ENCODE peak calls at places on chromosomes 1 and 21, in six cellular contexts. L is A549; Q is neural progenitor cell; E is adrenal gland; N is CD8-positive, alpha-beta memory T cell; P is uterus. B is an unnamed sample.

GRCh38 chr1:245986404-245987221 is 520.5 kb downstream of the SMYD3 start:
- DNase-seq in L (peak; percentile 9), Q (no peak), E (no peak), N (no peak), P (peak; percentile 25), B (no peak)

GRCh38 chr1:8394456-8395321 is 76.8 kb downstream of the SLC45A1 start:
- DNase-seq in L (no peak), Q (no peak), E (no peak), N (no peak), P (no peak), B (no peak)

GRCh38 chr1:220818421-220819173 is 31.9 kb downstream of the MTARC1 start:
- DNase-seq in L (no peak), Q (no peak), E (no peak), N (no peak), P (peak; percentile 61), B (no peak)

GRCh38 chr1:3948344-3948743 is 48.3 kb upstream of the C1orf174 start:
- DNase-seq in L (peak; percentile 19), Q (no peak), E (no peak), N (no peak), P (no peak), B (no peak)

GRCh38 chr21:39314155-39315027 is 959 bp upstream of the BRWD1 start:
- DNase-seq in L (peak; percentile 10), Q (no peak), E (peak; percentile 55), N (peak; percentile 65), P (peak; percentile 35), B (no peak)

GRCh38 chr1:2374260-2375155 is 16.8 kb downstream of the MORN1 start:
- DNase-seq in L (no peak), Q (no peak), E (no peak), N (no peak), P (no peak), B (no peak)

GRCh38 chr1:55781944-55782482 is 566.8 kb upstream of the USP24 start:
- DNase-seq in L (no peak), Q (no peak), E (peak; percentile 16), N (no peak), P (peak; percentile 59), B (no peak)

GRCh38 chr1:112698366-112699310 is 8.3 kb downstream of the RHOC start:
- DNase-seq in L (no peak), Q (no peak), E (peak; percentile 82), N (no peak), P (peak; percentile 56), B (no peak)

GRCh38 chr1:53195211-53195909 is 1.3 kb upstream of the CPT2 start:
- DNase-seq in L (no peak), Q (no peak), E (no peak), N (no peak), P (peak; percentile 27), B (no peak)

GRCh38 chr21:38955495-38955894 is 149.8 kb downstream of the ETS2 start:
- DNase-seq in L (no peak), Q (no peak), E (no peak), N (no peak), P (no peak), B (no peak)

GRCh38 chr1:41102208-41102607 is 80.7 kb upstream of the SLFNL1 start:
- DNase-seq in L (no peak), Q (no peak), E (peak; percentile 88), N (no peak), P (peak; percentile 95), B (no peak)

GRCh38 chr1:77446841-77447555 is 165.2 kb downstream of the AK5 start:
- DNase-seq in L (no peak), Q (no peak), E (no peak), N (no peak), P (no peak), B (no peak)

GRCh38 chr1:21289700-21290545 is at the start of gene ECE1:
- DNase-seq in L (peak; percentile 52), Q (peak; percentile 76), E (peak; percentile 68), N (peak; percentile 56), P (no peak), B (peak; percentile 70)

GRCh38 chr1:207414606-207415108 is 39.5 kb upstream of the CR2 start:
- DNase-seq in L (no peak), Q (no peak), E (no peak), N (no peak), P (no peak), B (no peak)

GRCh38 chr1:214603819-214604252 is 841 bp downstream of the CENPF start:
- DNase-seq in L (peak; percentile 28), Q (peak; percentile 25), E (no peak), N (peak; percentile 8), P (no peak), B (peak; percentile 13)

GRCh38 chr1:153968400-153968799 is 698 bp downstream of the CREB3L4 start:
- DNase-seq in L (no peak), Q (no peak), E (no peak), N (no peak), P (no peak), B (peak; percentile 71)

GRCh38 chr1:192610114-192610958 is 25.6 kb upstream of the RGS13 start:
- DNase-seq in L (peak; percentile 29), Q (no peak), E (no peak), N (peak; percentile 12), P (no peak), B (no peak)

GRCh38 chr1:47810964-47811650 is 186.1 kb downstream of the TRABD2B start:
- DNase-seq in L (no peak), Q (no peak), E (no peak), N (no peak), P (no peak), B (no peak)

GRCh38 chr1:191707288-191707687 is 451.0 kb upstream of the RGS18 start:
- DNase-seq in L (no peak), Q (no peak), E (no peak), N (no peak), P (no peak), B (no peak)

GRCh38 chr1:198556969-198557368 is 16.5 kb upstream of the ATP6V1G3 start:
- DNase-seq in L (no peak), Q (no peak), E (peak; percentile 28), N (peak; percentile 78), P (no peak), B (no peak)

GRCh38 chr1:52659356-52659755 is 26.4 kb downstream of the SHISAL2A start:
- DNase-seq in L (no peak), Q (no peak), E (no peak), N (no peak), P (no peak), B (no peak)

GRCh38 chr21:26280715-26281310 is 110.2 kb upstream of the APP start:
- DNase-seq in L (no peak), Q (peak; percentile 33), E (no peak), N (no peak), P (no peak), B (peak; percentile 42)

GRCh38 chr1:86741947-86742572 is 37.7 kb downstream of the SH3GLB1 start:
- DNase-seq in L (peak; percentile 7), Q (peak; percentile 30), E (peak; percentile 26), N (peak; percentile 29), P (no peak), B (no peak)

GRCh38 chr1:84479998-84480397 is 932 bp downstream of the RPF1 start:
- DNase-seq in L (peak; percentile 4), Q (no peak), E (no peak), N (no peak), P (no peak), B (no peak)

GRCh38 chr1:208036177-208036808 is 125.4 kb upstream of the CD34 start:
- DNase-seq in L (peak; percentile 28), Q (no peak), E (no peak), N (no peak), P (no peak), B (peak; percentile 88)

GRCh38 chr1:13661539-13661938 is 38.4 kb upstream of the PRDM2 start:
- DNase-seq in L (no peak), Q (no peak), E (no peak), N (no peak), P (peak; percentile 45), B (peak; percentile 33)

GRCh38 chr1:240506176-240506575 is 105.8 kb downstream of the GREM2 start:
- DNase-seq in L (no peak), Q (no peak), E (no peak), N (no peak), P (no peak), B (no peak)

GRCh38 chr1:15212216-15212988 is 34.6 kb upstream of the FHAD1 start:
- DNase-seq in L (no peak), Q (peak; percentile 17), E (peak; percentile 44), N (no peak), P (no peak), B (no peak)

GRCh38 chr1:15215116-15215515 is 31.9 kb upstream of the FHAD1 start:
- DNase-seq in L (no peak), Q (no peak), E (no peak), N (no peak), P (no peak), B (no peak)

GRCh38 chr1:15214507-15214906 is 32.5 kb upstream of the FHAD1 start:
- DNase-seq in L (no peak), Q (peak; percentile 92), E (no peak), N (no peak), P (peak; percentile 48), B (no peak)

GRCh38 chr1:15212989-15213291 is 34.1 kb upstream of the FHAD1 start:
- DNase-seq in L (no peak), Q (peak; percentile 60), E (no peak), N (no peak), P (no peak), B (peak; percentile 49)

GRCh38 chr1:15213333-15213732 is 33.7 kb upstream of the FHAD1 start:
- DNase-seq in L (no peak), Q (peak; percentile 75), E (peak; percentile 53), N (no peak), P (peak; percentile 33), B (no peak)
- H3K27ac ChIP-seq in L (no peak overlapping the region), Q (peak overlapping the region; percentile 83), E (peak overlapping the region; percentile 32), N (no peak overlapping the region), P (peak overlapping the region; percentile 73), B (no peak overlapping the region)

GRCh38 chr1:152888126-152888525 is 10.0 kb downstream of the SMCP start:
- DNase-seq in L (no peak), Q (no peak), E (no peak), N (no peak), P (no peak), B (no peak)
- H3K9me3 ChIP-seq in L (no peaks in the 10 kb centered on the region), Q (peaks cover 26% of the 10 kb centered on the region), E (no peaks in the 10 kb centered on the region), N (no peaks in the 10 kb centered on the region), P (no peaks in the 10 kb centered on the region), B (no peaks in the 10 kb centered on the region)

GRCh38 chr1:179966551-179966950 is 11.9 kb downstream of the CEP350 start:
- DNase-seq in L (no peak), Q (no peak), E (no peak), N (no peak), P (no peak), B (no peak)

GRCh38 chr1:179969962-179970361 is 15.4 kb downstream of the CEP350 start:
- DNase-seq in L (no peak), Q (no peak), E (no peak), N (no peak), P (no peak), B (no peak)

GRCh38 chr1:179971563-179972496 is 17.2 kb downstream of the CEP350 start:
- DNase-seq in L (no peak), Q (no peak), E (no peak), N (no peak), P (no peak), B (no peak)

GRCh38 chr1:179968994-179969919 is 14.6 kb downstream of the CEP350 start:
- DNase-seq in L (no peak), Q (no peak), E (no peak), N (no peak), P (no peak), B (no peak)

GRCh38 chr1:179968284-179968993 is 13.8 kb downstream of the CEP350 start:
- DNase-seq in L (no peak), Q (no peak), E (no peak), N (no peak), P (no peak), B (no peak)
- H3K27ac ChIP-seq in L (no peak overlapping the region), Q (no peak overlapping the region), E (no peak overlapping the region), N (no peak overlapping the region), P (peak overlapping the region; percentile 66), B (no peak overlapping the region)

GRCh38 chr1:156448134-156448967 is 52.2 kb downstream of the MEF2D start:
- DNase-seq in L (no peak), Q (no peak), E (no peak), N (no peak), P (no peak), B (no peak)
- H3K9me3 ChIP-seq in L (no peaks in the 10 kb centered on the region), Q (no peaks in the 10 kb centered on the region), E (no peaks in the 10 kb centered on the region), N (no peaks in the 10 kb centered on the region), P (no peaks in the 10 kb centered on the region), B (no peaks in the 10 kb centered on the region)

B was measured in WERI-Rb-1.